ENCODE peak calls at places on chromosomes 5 and 9, in four cellular contexts. One of them, this sample, is unnamed.

GRCh38 chr5:39517800-39518199 is 93.0 kb upstream of the DAB2 start:
- DNase-seq in AG10803: peak
- DNase-seq in cardiac fibroblast: peak
- DNase-seq in GM12878: no peak
- DNase-seq in this sample: no peak

GRCh38 chr9:4170231-4170630 is 129.6 kb downstream of the GLIS3 start:
- DNase-seq in cardiac fibroblast: no peak
- DNase-seq in GM12878: no peak
- DNase-seq in AG10803: no peak
- DNase-seq in this sample: no peak

GRCh38 chr9:136729144-136729543 is 13.6 kb downstream of the LCN10 start:
- DNase-seq in GM12878: no peak
- DNase-seq in AG10803: no peak
- DNase-seq in cardiac fibroblast: no peak
- DNase-seq in this sample: no peak

GRCh38 chr5:143262393-143263174 is 140.9 kb downstream of the NR3C1 start:
- DNase-seq in cardiac fibroblast: peak
- DNase-seq in GM12878: peak
- DNase-seq in AG10803: peak
- DNase-seq in this sample: no peak

GRCh38 chr9:89448381-89448780 is 49.5 kb downstream of the SEMA4D start:
- DNase-seq in AG10803: no peak
- DNase-seq in GM12878: no peak
- DNase-seq in cardiac fibroblast: no peak
- DNase-seq in this sample: no peak

GRCh38 chr5:14011089-14012004 is 66.9 kb upstream of the DNAH5 start:
- DNase-seq in cardiac fibroblast: peak
- DNase-seq in AG10803: peak
- DNase-seq in GM12878: no peak
- DNase-seq in this sample: peak

GRCh38 chr9:3916984-3917383 is 382.9 kb downstream of the GLIS3 start:
- DNase-seq in AG10803: peak
- DNase-seq in cardiac fibroblast: peak
- DNase-seq in GM12878: no peak
- DNase-seq in this sample: no peak

GRCh38 chr9:16421534-16421933 is 448.9 kb downstream of the BNC2 start:
- DNase-seq in GM12878: no peak
- DNase-seq in AG10803: peak
- DNase-seq in cardiac fibroblast: peak
- DNase-seq in this sample: no peak

GRCh38 chr5:172179032-172179989 is 8.7 kb downstream of the STK10 start:
- DNase-seq in cardiac fibroblast: peak
- DNase-seq in GM12878: peak
- DNase-seq in AG10803: no peak
- DNase-seq in this sample: peak

GRCh38 chr5:159240301-159240870 is 22.7 kb upstream of the UBLCP1 start:
- DNase-seq in AG10803: peak
- DNase-seq in GM12878: no peak
- DNase-seq in cardiac fibroblast: no peak
- DNase-seq in this sample: no peak

GRCh38 chr9:98096091-98096490 is 22.9 kb downstream of the TRIM14 start:
- DNase-seq in GM12878: no peak
- DNase-seq in cardiac fibroblast: no peak
- DNase-seq in AG10803: no peak
- DNase-seq in this sample: no peak

GRCh38 chr9:123353041-123353440 is 3.0 kb upstream of the CRB2 start:
- DNase-seq in AG10803: no peak
- DNase-seq in cardiac fibroblast: no peak
- DNase-seq in GM12878: no peak
- DNase-seq in this sample: no peak

GRCh38 chr9:123353984-123354591 is 1.9 kb upstream of the CRB2 start:
- DNase-seq in AG10803: peak
- DNase-seq in GM12878: no peak
- DNase-seq in cardiac fibroblast: peak
- DNase-seq in this sample: peak

GRCh38 chr9:123355761-123356520 is at the start of gene CRB2:
- DNase-seq in cardiac fibroblast: no peak
- DNase-seq in GM12878: no peak
- DNase-seq in AG10803: no peak
- DNase-seq in this sample: no peak

GRCh38 chr9:123356851-123357747 is 1.1 kb downstream of the CRB2 start:
- DNase-seq in cardiac fibroblast: no peak
- DNase-seq in GM12878: no peak
- DNase-seq in AG10803: no peak
- DNase-seq in this sample: no peak

GRCh38 chr9:123354806-123355508 is 1.0 kb upstream of the CRB2 start:
- DNase-seq in AG10803: no peak
- DNase-seq in cardiac fibroblast: no peak
- DNase-seq in GM12878: no peak
- DNase-seq in this sample: no peak
- H3K4me3 ChIP-seq in AG10803: no peak
- H3K4me3 ChIP-seq in cardiac fibroblast: no peak
- H3K4me3 ChIP-seq in GM12878: no peak
- H3K4me3 ChIP-seq in this sample: no peak

GRCh38 chr5:135030691-135031145 is 3.3 kb downstream of the PITX1 start:
- DNase-seq in AG10803: no peak
- DNase-seq in cardiac fibroblast: no peak
- DNase-seq in GM12878: no peak
- DNase-seq in this sample: peak

GRCh38 chr5:135030123-135030517 is 3.9 kb downstream of the PITX1 start:
- DNase-seq in AG10803: no peak
- DNase-seq in GM12878: no peak
- DNase-seq in cardiac fibroblast: no peak
- DNase-seq in this sample: no peak

GRCh38 chr5:135032613-135033025 is 1.4 kb downstream of the PITX1 start:
- DNase-seq in AG10803: no peak
- DNase-seq in GM12878: no peak
- DNase-seq in cardiac fibroblast: no peak
- DNase-seq in this sample: no peak

GRCh38 chr5:135031813-135032612 is 2.0 kb downstream of the PITX1 start:
- DNase-seq in AG10803: no peak
- DNase-seq in cardiac fibroblast: no peak
- DNase-seq in GM12878: no peak
- DNase-seq in this sample: no peak

GRCh38 chr5:135031146-135031812 is 2.7 kb downstream of the PITX1 start:
- DNase-seq in GM12878: no peak
- DNase-seq in cardiac fibroblast: peak
- DNase-seq in AG10803: peak
- DNase-seq in this sample: no peak
- H3K4me3 ChIP-seq in GM12878: no peak
- H3K4me3 ChIP-seq in cardiac fibroblast: no peak
- H3K4me3 ChIP-seq in AG10803: no peak
- H3K4me3 ChIP-seq in this sample: peak

GRCh38 chr5:141965071-141965470 is 3.8 kb upstream of the RNF14 start:
- DNase-seq in GM12878: no peak
- DNase-seq in cardiac fibroblast: no peak
- DNase-seq in AG10803: no peak
- DNase-seq in this sample: no peak

GRCh38 chr5:141968914-141969608 is at the start of gene RNF14:
- DNase-seq in GM12878: peak
- DNase-seq in cardiac fibroblast: peak
- DNase-seq in AG10803: peak
- DNase-seq in this sample: peak

GRCh38 chr5:141969783-141970741 is 1.2 kb downstream of the RNF14 start:
- DNase-seq in AG10803: peak
- DNase-seq in GM12878: peak
- DNase-seq in cardiac fibroblast: peak
- DNase-seq in this sample: no peak

GRCh38 chr5:141966275-141966962 is 2.5 kb upstream of the RNF14 start:
- DNase-seq in GM12878: no peak
- DNase-seq in AG10803: no peak
- DNase-seq in cardiac fibroblast: no peak
- DNase-seq in this sample: no peak

GRCh38 chr5:141966963-141967333 is 2.0 kb upstream of the RNF14 start:
- DNase-seq in AG10803: no peak
- DNase-seq in cardiac fibroblast: no peak
- DNase-seq in GM12878: no peak
- DNase-seq in this sample: no peak
- H3K4me3 ChIP-seq in AG10803: no peak
- H3K4me3 ChIP-seq in cardiac fibroblast: no peak
- H3K4me3 ChIP-seq in GM12878: no peak
- H3K4me3 ChIP-seq in this sample: no peak

DNA sequence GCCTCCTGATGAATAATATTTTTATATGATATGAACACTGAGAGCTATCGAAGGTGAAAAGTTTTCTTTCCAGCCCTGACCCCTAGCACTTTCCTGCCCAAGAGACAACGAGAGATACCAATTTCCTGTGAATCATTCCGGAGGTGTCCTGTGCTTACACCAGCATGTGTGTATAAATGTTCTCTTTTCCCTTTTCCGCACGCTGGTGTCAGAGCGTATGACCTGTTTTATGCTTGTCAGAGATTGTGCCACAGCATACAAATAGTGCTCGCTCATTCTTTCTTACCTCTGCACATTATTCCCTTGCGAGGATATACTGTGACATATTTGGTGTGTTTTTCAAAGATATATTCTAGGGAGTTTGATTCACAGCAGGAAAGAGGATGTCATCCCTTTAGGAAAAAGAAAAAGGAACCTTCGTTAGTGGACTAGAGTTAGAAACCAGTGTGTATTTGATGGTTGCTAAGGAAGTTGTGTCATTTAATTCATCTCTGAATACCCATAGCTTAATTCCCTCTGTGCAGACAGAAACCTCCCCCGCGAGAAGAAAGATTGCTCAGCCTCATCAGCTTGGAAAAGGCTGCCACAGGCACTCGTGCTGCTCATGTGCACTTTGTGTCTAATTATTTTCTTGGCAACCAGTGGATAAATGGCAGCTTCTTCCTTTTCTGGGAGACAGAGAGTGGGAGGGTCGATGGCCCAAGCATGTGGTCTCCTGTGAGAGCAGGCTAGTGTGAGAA is 14.8 kb upstream of the CCIN start:
- DNase-seq in GM12878: no peak
- DNase-seq in cardiac fibroblast: peak
- DNase-seq in AG10803: peak
- DNase-seq in this sample: no peak
- H3K4me3 ChIP-seq in GM12878: no peak
- H3K4me3 ChIP-seq in cardiac fibroblast: no peak
- H3K4me3 ChIP-seq in AG10803: no peak
- H3K4me3 ChIP-seq in this sample: no peak